ENCODE peak calls at places on chromosomes 1 and 21, in five cellular contexts. U is AG10803, X is adipocyte, S is AG04450, N is mucosa of gallbladder. J is an unnamed sample.

GRCh38 chr1:6065093-6065878 is 19.6 kb downstream of the KCNAB2 start:
- DNase-seq in U (no peak), X (no peak), S (no peak), N (no peak), J (no peak)

GRCh38 chr1:84442256-84442655 is 36.8 kb upstream of the RPF1 start:
- DNase-seq in U (peak), X (peak), S (peak), N (no peak), J (peak)

GRCh38 chr1:6454856-6455751 is 10.9 kb downstream of the TNFRSF25 start:
- DNase-seq in U (peak), X (peak), S (no peak), N (no peak), J (peak)

GRCh38 chr1:3623441-3624150 is 1.2 kb upstream of the TPRG1L start:
- DNase-seq in U (no peak), X (peak), S (no peak), N (no peak), J (no peak)

GRCh38 chr1:67338642-67339041 is 31.0 kb downstream of the IL12RB2 start:
- DNase-seq in U (no peak), X (no peak), S (no peak), N (no peak), J (no peak)

GRCh38 chr1:17212487-17213121 is 7.7 kb downstream of the PADI1 start:
- DNase-seq in U (peak), X (peak), S (peak), N (peak), J (peak)

GRCh38 chr1:42096565-42096964 is 56.6 kb upstream of the GUCA2B start:
- DNase-seq in U (no peak), X (no peak), S (no peak), N (no peak), J (no peak)

GRCh38 chr1:153626929-153627796 is at the start of gene S100A13:
- DNase-seq in U (peak), X (peak), S (peak), N (peak), J (peak)

GRCh38 chr1:66834926-66835325 is 33.9 kb upstream of the INSL5 start:
- DNase-seq in U (no peak), X (no peak), S (no peak), N (no peak), J (no peak)

GRCh38 chr1:14907416-14907815 is 246.1 kb upstream of the TMEM51 start:
- DNase-seq in U (no peak), X (no peak), S (no peak), N (no peak), J (no peak)

GRCh38 chr21:40422851-40423635 is 423.9 kb downstream of the DSCAM start:
- DNase-seq in U (no peak), X (no peak), S (no peak), N (no peak), J (no peak)

GRCh38 chr1:62382581-62382980 is 54.3 kb upstream of the USP1 start:
- DNase-seq in U (no peak), X (peak), S (no peak), N (no peak), J (no peak)

GRCh38 chr1:2194319-2194897 is at the start of gene FAAP20:
- DNase-seq in U (peak), X (peak), S (no peak), N (no peak), J (peak)

GRCh38 chr1:94801919-94802546 is 18.1 kb upstream of the SLC44A3 start:
- DNase-seq in U (peak), X (peak), S (peak), N (no peak), J (peak)

GRCh38 chr1:207848234-207848633 is 62.7 kb downstream of the CD34 start:
- DNase-seq in U (peak), X (peak), S (no peak), N (peak), J (peak)

GRCh38 chr1:25467616-25468015 is 36.9 kb downstream of the MACO1 start:
- DNase-seq in U (no peak), X (no peak), S (no peak), N (no peak), J (no peak)

GRCh38 chr1:205602118-205602517 is 29.7 kb downstream of the ELK4 start:
- DNase-seq in U (no peak), X (no peak), S (no peak), N (no peak), J (no peak)

GRCh38 chr1:199794105-199794863 is 233.2 kb upstream of the NR5A2 start:
- DNase-seq in U (no peak), X (peak), S (no peak), N (no peak), J (no peak)

GRCh38 chr1:2446394-2446793 is 29.7 kb upstream of the PLCH2 start:
- DNase-seq in U (no peak), X (no peak), S (no peak), N (no peak), J (peak)

GRCh38 chr1:39896909-39897685 is 4.6 kb downstream of the MYCL start:
- DNase-seq in U (peak), X (peak), S (peak), N (no peak), J (peak)

GRCh38 chr1:164673584-164674214 is 114.7 kb downstream of the PBX1 start:
- DNase-seq in U (no peak), X (peak), S (no peak), N (no peak), J (no peak)

GRCh38 chr1:229434641-229435051 is 752 bp upstream of the ACTA1 start:
- DNase-seq in U (no peak), X (no peak), S (no peak), N (no peak), J (no peak)

GRCh38 chr1:89780721-89781120 is 40.1 kb upstream of the LRRC8D start:
- DNase-seq in U (peak), X (peak), S (no peak), N (no peak), J (peak)

GRCh38 chr1:198088360-198089071 is 68.3 kb upstream of the NEK7 start:
- DNase-seq in U (peak), X (peak), S (no peak), N (no peak), J (peak)

GRCh38 chr1:55474168-55474786 is 259.1 kb upstream of the USP24 start:
- DNase-seq in U (peak), X (peak), S (no peak), N (no peak), J (peak)

GRCh38 chr21:34052171-34052570 is 21.2 kb upstream of the MRPS6 start:
- DNase-seq in U (no peak), X (no peak), S (no peak), N (no peak), J (no peak)

GRCh38 chr1:28243685-28244439 is 7.9 kb downstream of the ATP5IF1 start:
- DNase-seq in U (no peak), X (no peak), S (no peak), N (no peak), J (no peak)

GRCh38 chr1:63112155-63112914 is 210.0 kb upstream of the FOXD3 start:
- DNase-seq in U (peak), X (peak), S (no peak), N (no peak), J (peak)

GRCh38 chr1:211736351-211736915 is 61.0 kb upstream of the NEK2 start:
- DNase-seq in U (no peak), X (no peak), S (no peak), N (peak), J (no peak)

GRCh38 chr1:110746644-110747259 is 72.0 kb upstream of the KCNA3 start:
- DNase-seq in U (peak), X (peak), S (peak), N (peak), J (peak)

GRCh38 chr1:225554216-225554812 is 98.6 kb downstream of the ENAH start:
- DNase-seq in U (peak), X (peak), S (no peak), N (no peak), J (peak)

GRCh38 chr1:156337888-156338179 is 258 bp downstream of the CCT3 start:
- DNase-seq in U (no peak), X (no peak), S (no peak), N (no peak), J (no peak)

GRCh38 chr1:18926315-18927081 is 24.1 kb upstream of the ALDH4A1 start:
- DNase-seq in U (peak), X (peak), S (peak), N (peak), J (peak)

GRCh38 chr1:184854456-184855180 is 100.0 kb upstream of the EDEM3 start:
- DNase-seq in U (peak), X (peak), S (peak), N (no peak), J (peak)

GRCh38 chr21:42745511-42746239 is 92.3 kb downstream of the PDE9A start:
- DNase-seq in U (no peak), X (no peak), S (no peak), N (no peak), J (no peak)

GRCh38 chr1:193185861-193186714 is at the start of gene B3GALT2:
- DNase-seq in U (peak), X (peak), S (no peak), N (peak), J (peak)

GRCh38 chr1:72037745-72038343 is 244.5 kb downstream of the NEGR1 start:
- DNase-seq in U (peak), X (peak), S (peak), N (peak), J (peak)

GRCh38 chr1:175221548-175222175 is 29.1 kb upstream of the KIAA0040 start:
- DNase-seq in U (no peak), X (no peak), S (no peak), N (peak), J (no peak)

GRCh38 chr1:41884256-41885240 is 34.2 kb downstream of the HIVEP3 start:
- DNase-seq in U (no peak), X (no peak), S (no peak), N (no peak), J (no peak)

J was measured in AG20443.